ENCODE peak calls at places on chromosomes 7 and 10, in ten cellular contexts. K is fibroblast of lung, Q is body of pancreas, R is transverse colon, F is H1, Z is psoas muscle, T is heart right ventricle, V is heart left ventricle, L is testis, P is upper lobe of right lung. E is an unnamed sample.

GRCh38 chr10:5013385-5013784 is 9.7 kb upstream of the AKR1C2 start:
- DNase-seq in K (no peak), Q (no peak), R (no peak), F (no peak), Z (no peak), T (no peak), V (no peak), L (no peak), P (no peak), E (no peak)

GRCh38 chr7:78326189-78326588 is 527.6 kb downstream of the PHTF2 start:
- DNase-seq in K (peak; percentile 76), Q (no peak), R (no peak), F (no peak), Z (no peak), T (no peak), V (no peak), L (no peak), P (no peak), E (no peak)

GRCh38 chr7:112898432-112899290 is 108.5 kb upstream of the TMEM168 start:
- DNase-seq in K (peak; percentile 64), Q (peak; percentile 66), R (peak; percentile 63), F (peak; percentile 15), Z (no peak), T (peak; percentile 35), V (no peak), L (peak; percentile 68), P (no peak), E (peak; percentile 73)

GRCh38 chr10:84267503-84268126 is 22.8 kb downstream of the RGR start:
- DNase-seq in K (peak; percentile 30), Q (peak; percentile 45), R (peak; percentile 74), F (peak; percentile 53), Z (no peak), T (no peak), V (no peak), L (peak; percentile 60), P (no peak), E (peak; percentile 49)

GRCh38 chr7:4182605-4183300 is 499.3 kb upstream of the FOXK1 start:
- DNase-seq in K (no peak), Q (no peak), R (no peak), F (no peak), Z (no peak), T (no peak), V (peak; percentile 20), L (no peak), P (no peak), E (no peak)

GRCh38 chr7:101201695-101202602 is 1.1 kb upstream of the MOGAT3 start:
- DNase-seq in K (no peak), Q (no peak), R (peak; percentile 82), F (no peak), Z (no peak), T (no peak), V (no peak), L (no peak), P (no peak), E (no peak)

GRCh38 chr7:21967500-21968099 is 21.9 kb upstream of the CDCA7L start:
- DNase-seq in K (peak; percentile 11), Q (no peak), R (peak; percentile 16), F (no peak), Z (no peak), T (no peak), V (no peak), L (no peak), P (no peak), E (no peak)

GRCh38 chr7:1865000-1865808 is 195.1 kb downstream of the ELFN1 start:
- DNase-seq in K (no peak), Q (no peak), R (no peak), F (no peak), Z (no peak), T (no peak), V (no peak), L (no peak), P (no peak), E (no peak)

GRCh38 chr7:38801786-38802185 is 107.2 kb downstream of the VPS41 start:
- DNase-seq in K (peak; percentile 29), Q (no peak), R (no peak), F (no peak), Z (no peak), T (no peak), V (no peak), L (no peak), P (no peak), E (no peak)

GRCh38 chr10:103612462-103613365 is 119.2 kb downstream of the NEURL1 start:
- DNase-seq in K (peak; percentile 82), Q (no peak), R (no peak), F (no peak), Z (no peak), T (no peak), V (peak; percentile 40), L (no peak), P (no peak), E (no peak)

GRCh38 chr7:108308913-108309312 is 147.3 kb downstream of the NRCAM start:
- DNase-seq in K (peak; percentile 73), Q (no peak), R (no peak), F (no peak), Z (no peak), T (no peak), V (no peak), L (no peak), P (no peak), E (no peak)

GRCh38 chr7:44391746-44392617 is 66.6 kb upstream of the CAMK2B start:
- DNase-seq in K (no peak), Q (peak; percentile 5), R (no peak), F (no peak), Z (no peak), T (no peak), V (no peak), L (peak; percentile 6), P (no peak), E (no peak)

GRCh38 chr10:3468919-3469638 is 296.5 kb upstream of the PITRM1 start:
- DNase-seq in K (peak; percentile 97), Q (no peak), R (peak; percentile 23), F (no peak), Z (peak; percentile 68), T (peak; percentile 66), V (peak; percentile 71), L (no peak), P (peak; percentile 80), E (no peak)

DNA sequence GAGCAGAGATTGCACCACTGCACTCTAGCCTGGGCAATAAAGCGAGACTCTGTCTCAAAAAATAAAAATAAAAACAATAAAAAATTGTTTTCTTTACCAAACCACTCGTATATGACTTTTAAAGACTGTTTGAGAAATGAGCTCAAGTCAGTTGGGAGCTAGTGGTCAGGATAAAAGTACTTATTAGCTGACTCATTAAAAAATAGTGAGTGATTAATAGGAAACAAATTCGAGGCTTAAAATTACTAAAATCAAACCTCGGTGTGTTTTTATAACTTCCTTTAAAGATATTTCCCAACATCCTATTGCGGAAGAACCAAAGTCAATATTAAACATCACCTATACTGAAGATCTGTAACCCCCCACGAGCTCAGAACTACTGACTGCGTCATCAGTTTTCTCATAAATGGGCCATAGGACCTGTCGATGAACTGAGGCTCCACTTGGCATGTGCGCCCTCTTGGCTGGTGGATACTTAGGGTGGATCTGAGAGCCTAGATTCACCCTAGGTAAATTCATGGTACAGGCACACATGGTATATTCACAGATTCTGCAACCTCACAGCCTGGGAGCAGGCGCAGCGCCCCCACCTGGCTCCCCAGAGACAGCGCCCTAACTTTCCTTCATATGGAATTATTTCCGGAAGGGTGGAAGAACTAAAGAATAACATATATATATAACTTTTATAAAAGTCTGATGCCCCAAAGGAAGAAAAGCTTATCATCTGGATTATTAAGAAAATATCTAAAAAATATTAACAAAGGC is 9.2 kb downstream of the MKI67 start:
- DNase-seq in K (no peak), Q (no peak), R (no peak), F (no peak), Z (no peak), T (no peak), V (no peak), L (no peak), P (no peak), E (no peak)
- TF ChIP-seq CTCF in K (no peak), Q (no peak), R (no peak), F (peak; percentile 63), Z (no peak), T (no peak), V (no peak), L (no peak), P (no peak), E (peak; percentile 35)

GRCh38 chr10:97274828-97275227 is 17.6 kb downstream of the ARHGAP19 start:
- DNase-seq in K (no peak), Q (no peak), R (no peak), F (no peak), Z (no peak), T (no peak), V (no peak), L (no peak), P (no peak), E (no peak)

GRCh38 chr10:97279121-97279815 is 13.2 kb downstream of the ARHGAP19 start:
- DNase-seq in K (peak; percentile 14), Q (no peak), R (peak; percentile 27), F (no peak), Z (no peak), T (no peak), V (no peak), L (no peak), P (no peak), E (no peak)

GRCh38 chr10:97280783-97281182 is 11.7 kb downstream of the ARHGAP19 start:
- DNase-seq in K (no peak), Q (no peak), R (no peak), F (no peak), Z (no peak), T (no peak), V (no peak), L (no peak), P (no peak), E (no peak)

GRCh38 chr10:97278491-97278989 is 13.9 kb downstream of the ARHGAP19 start:
- DNase-seq in K (peak; percentile 85), Q (no peak), R (no peak), F (no peak), Z (no peak), T (no peak), V (no peak), L (no peak), P (no peak), E (no peak)

GRCh38 chr10:97277551-97277950 is 14.9 kb downstream of the ARHGAP19 start:
- DNase-seq in K (no peak), Q (no peak), R (no peak), F (no peak), Z (no peak), T (no peak), V (no peak), L (no peak), P (no peak), E (no peak)
- H3K4me3 ChIP-seq in K (no peak overlapping the region), Q (no peak overlapping the region), R (no peak overlapping the region), F (no peak overlapping the region), Z (no peak overlapping the region), T (no peak overlapping the region), V (no peak overlapping the region), L (no peak overlapping the region), P (no peak overlapping the region), E (no peak overlapping the region)

DNA sequence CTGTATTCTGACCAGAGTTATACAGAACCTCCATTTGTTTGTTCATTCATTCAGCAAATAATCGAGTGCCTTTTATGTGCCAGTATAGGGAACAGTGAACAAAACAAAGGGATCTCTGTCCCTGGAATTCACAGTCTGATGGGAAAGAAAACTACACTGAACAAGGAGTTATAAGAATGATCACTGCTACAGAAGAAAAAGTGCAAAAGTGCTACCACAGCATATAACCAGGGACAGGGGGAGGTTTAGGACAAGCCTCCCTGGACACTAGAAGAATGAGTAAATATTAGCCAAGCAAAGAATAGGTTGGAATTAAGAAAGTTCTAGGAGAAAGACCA is 4.2 kb downstream of the CLDN12 start:
- DNase-seq in K (no peak), Q (no peak), R (no peak), F (no peak), Z (no peak), T (no peak), V (no peak), L (no peak), P (no peak), E (no peak)
- H3K4me1 ChIP-seq in K (no peaks in the 10 kb centered on the region), Q (peaks cover 46% of the 10 kb centered on the region), R (peaks cover 10% of the 10 kb centered on the region), F (no peaks in the 10 kb centered on the region), Z (peaks cover 48% of the 10 kb centered on the region), T (peaks cover 39% of the 10 kb centered on the region), V (peaks cover 53% of the 10 kb centered on the region), L (peaks cover 14% of the 10 kb centered on the region), P (peaks cover 24% of the 10 kb centered on the region), E (peaks cover 5% of the 10 kb centered on the region)

GRCh38 chr7:30164567-30164966 is 29.8 kb downstream of the MTURN start:
- DNase-seq in K (peak; percentile 53), Q (no peak), R (no peak), F (no peak), Z (no peak), T (no peak), V (no peak), L (no peak), P (no peak), E (no peak)
- TF ChIP-seq CTCF in K (peak; percentile 63), Q (peak; percentile 75), R (peak; percentile 52), F (peak; percentile 66), Z (peak; percentile 64), T (peak; percentile 71), V (peak; percentile 61), L (peak; percentile 46), P (peak; percentile 62), E (peak; percentile 71)

E was measured in BE2C.